ENCODE peak calls at places on chromosome 17, in nine cellular contexts. One of them, this sample, is unnamed.

GRCh38 chr17:81821603-81822311 is 11.3 kb downstream of the MCRIP1 start:
- ATAC-seq in RWPE2: peak; percentile 58
- ATAC-seq in T-cell: peak; percentile 18
- ATAC-seq in activated CD4-positive, CD25-positive, alpha-beta regulatory T cell treated with anti-CD3 and anti-CD28 coated beads, Interleukin-2, amount 50 U/mL, for 24 hours: peak; percentile 42
- ATAC-seq in T-helper 17 cell: peak; percentile 39
- ATAC-seq in natural killer cell: no peak
- ATAC-seq in central memory CD8-positive, alpha-beta T cell: no peak
- ATAC-seq in heart right ventricle: peak; percentile 91
- ATAC-seq in activated CD8-positive, alpha-beta T cell treated with anti-CD3 and anti-CD28 coated beads for 36 hours: peak; percentile 70
- ATAC-seq in this sample: peak; percentile 77

GRCh38 chr17:11736613-11737289 is 138.5 kb downstream of the DNAH9 start:
- ATAC-seq in RWPE2: no peak
- ATAC-seq in T-cell: no peak
- ATAC-seq in activated CD4-positive, CD25-positive, alpha-beta regulatory T cell treated with anti-CD3 and anti-CD28 coated beads, Interleukin-2, amount 50 U/mL, for 24 hours: no peak
- ATAC-seq in T-helper 17 cell: no peak
- ATAC-seq in natural killer cell: no peak
- ATAC-seq in central memory CD8-positive, alpha-beta T cell: no peak
- ATAC-seq in heart right ventricle: no peak
- ATAC-seq in activated CD8-positive, alpha-beta T cell treated with anti-CD3 and anti-CD28 coated beads for 36 hours: no peak
- ATAC-seq in this sample: no peak

GRCh38 chr17:47762733-47763132 is 29.7 kb downstream of the TBX21 start:
- ATAC-seq in RWPE2: no peak
- ATAC-seq in T-cell: peak; percentile 42
- ATAC-seq in activated CD4-positive, CD25-positive, alpha-beta regulatory T cell treated with anti-CD3 and anti-CD28 coated beads, Interleukin-2, amount 50 U/mL, for 24 hours: no peak
- ATAC-seq in T-helper 17 cell: no peak
- ATAC-seq in natural killer cell: peak; percentile 74
- ATAC-seq in central memory CD8-positive, alpha-beta T cell: peak; percentile 95
- ATAC-seq in heart right ventricle: no peak
- ATAC-seq in activated CD8-positive, alpha-beta T cell treated with anti-CD3 and anti-CD28 coated beads for 36 hours: no peak
- ATAC-seq in this sample: no peak

GRCh38 chr17:62673614-62674362 is 46.3 kb downstream of the MRC2 start:
- ATAC-seq in RWPE2: no peak
- ATAC-seq in T-cell: no peak
- ATAC-seq in activated CD4-positive, CD25-positive, alpha-beta regulatory T cell treated with anti-CD3 and anti-CD28 coated beads, Interleukin-2, amount 50 U/mL, for 24 hours: no peak
- ATAC-seq in T-helper 17 cell: no peak
- ATAC-seq in natural killer cell: no peak
- ATAC-seq in central memory CD8-positive, alpha-beta T cell: no peak
- ATAC-seq in heart right ventricle: no peak
- ATAC-seq in activated CD8-positive, alpha-beta T cell treated with anti-CD3 and anti-CD28 coated beads for 36 hours: no peak
- ATAC-seq in this sample: no peak

GRCh38 chr17:31416503-31416923 is 25.0 kb downstream of the RAB11FIP4 start:
- ATAC-seq in RWPE2: peak; percentile 35
- ATAC-seq in T-cell: no peak
- ATAC-seq in activated CD4-positive, CD25-positive, alpha-beta regulatory T cell treated with anti-CD3 and anti-CD28 coated beads, Interleukin-2, amount 50 U/mL, for 24 hours: no peak
- ATAC-seq in T-helper 17 cell: no peak
- ATAC-seq in natural killer cell: no peak
- ATAC-seq in central memory CD8-positive, alpha-beta T cell: no peak
- ATAC-seq in heart right ventricle: peak; percentile 47
- ATAC-seq in activated CD8-positive, alpha-beta T cell treated with anti-CD3 and anti-CD28 coated beads for 36 hours: no peak
- ATAC-seq in this sample: peak; percentile 31

GRCh38 chr17:69067274-69068047 is 6.7 kb upstream of the ABCA9 start:
- ATAC-seq in RWPE2: no peak
- ATAC-seq in T-cell: no peak
- ATAC-seq in activated CD4-positive, CD25-positive, alpha-beta regulatory T cell treated with anti-CD3 and anti-CD28 coated beads, Interleukin-2, amount 50 U/mL, for 24 hours: no peak
- ATAC-seq in T-helper 17 cell: no peak
- ATAC-seq in natural killer cell: no peak
- ATAC-seq in central memory CD8-positive, alpha-beta T cell: no peak
- ATAC-seq in heart right ventricle: no peak
- ATAC-seq in activated CD8-positive, alpha-beta T cell treated with anti-CD3 and anti-CD28 coated beads for 36 hours: no peak
- ATAC-seq in this sample: peak; percentile 75

GRCh38 chr17:82323514-82324234 is 6.3 kb upstream of the CD7 start:
- ATAC-seq in RWPE2: no peak
- ATAC-seq in T-cell: no peak
- ATAC-seq in activated CD4-positive, CD25-positive, alpha-beta regulatory T cell treated with anti-CD3 and anti-CD28 coated beads, Interleukin-2, amount 50 U/mL, for 24 hours: no peak
- ATAC-seq in T-helper 17 cell: no peak
- ATAC-seq in natural killer cell: no peak
- ATAC-seq in central memory CD8-positive, alpha-beta T cell: no peak
- ATAC-seq in heart right ventricle: no peak
- ATAC-seq in activated CD8-positive, alpha-beta T cell treated with anti-CD3 and anti-CD28 coated beads for 36 hours: no peak
- ATAC-seq in this sample: no peak

GRCh38 chr17:76847031-76847430 is 21.2 kb upstream of the MGAT5B start:
- ATAC-seq in RWPE2: no peak
- ATAC-seq in T-cell: no peak
- ATAC-seq in activated CD4-positive, CD25-positive, alpha-beta regulatory T cell treated with anti-CD3 and anti-CD28 coated beads, Interleukin-2, amount 50 U/mL, for 24 hours: no peak
- ATAC-seq in T-helper 17 cell: no peak
- ATAC-seq in natural killer cell: no peak
- ATAC-seq in central memory CD8-positive, alpha-beta T cell: no peak
- ATAC-seq in heart right ventricle: no peak
- ATAC-seq in activated CD8-positive, alpha-beta T cell treated with anti-CD3 and anti-CD28 coated beads for 36 hours: no peak
- ATAC-seq in this sample: no peak

GRCh38 chr17:44971776-44972483 is 3.8 kb upstream of the C1QL1 start:
- ATAC-seq in RWPE2: peak; percentile 68
- ATAC-seq in T-cell: peak; percentile 4
- ATAC-seq in activated CD4-positive, CD25-positive, alpha-beta regulatory T cell treated with anti-CD3 and anti-CD28 coated beads, Interleukin-2, amount 50 U/mL, for 24 hours: peak; percentile 84
- ATAC-seq in T-helper 17 cell: no peak
- ATAC-seq in natural killer cell: no peak
- ATAC-seq in central memory CD8-positive, alpha-beta T cell: peak; percentile 34
- ATAC-seq in heart right ventricle: no peak
- ATAC-seq in activated CD8-positive, alpha-beta T cell treated with anti-CD3 and anti-CD28 coated beads for 36 hours: peak; percentile 75
- ATAC-seq in this sample: no peak

GRCh38 chr17:45308016-45308365 is 8.8 kb downstream of the MAP3K14 start:
- ATAC-seq in RWPE2: no peak
- ATAC-seq in T-cell: no peak
- ATAC-seq in activated CD4-positive, CD25-positive, alpha-beta regulatory T cell treated with anti-CD3 and anti-CD28 coated beads, Interleukin-2, amount 50 U/mL, for 24 hours: no peak
- ATAC-seq in T-helper 17 cell: no peak
- ATAC-seq in natural killer cell: no peak
- ATAC-seq in central memory CD8-positive, alpha-beta T cell: no peak
- ATAC-seq in heart right ventricle: no peak
- ATAC-seq in activated CD8-positive, alpha-beta T cell treated with anti-CD3 and anti-CD28 coated beads for 36 hours: no peak
- ATAC-seq in this sample: no peak

GRCh38 chr17:65763786-65764185 is 202.3 kb upstream of the AXIN2 start:
- ATAC-seq in RWPE2: no peak
- ATAC-seq in T-cell: no peak
- ATAC-seq in activated CD4-positive, CD25-positive, alpha-beta regulatory T cell treated with anti-CD3 and anti-CD28 coated beads, Interleukin-2, amount 50 U/mL, for 24 hours: no peak
- ATAC-seq in T-helper 17 cell: no peak
- ATAC-seq in natural killer cell: no peak
- ATAC-seq in central memory CD8-positive, alpha-beta T cell: no peak
- ATAC-seq in heart right ventricle: no peak
- ATAC-seq in activated CD8-positive, alpha-beta T cell treated with anti-CD3 and anti-CD28 coated beads for 36 hours: no peak
- ATAC-seq in this sample: no peak

GRCh38 chr17:882827-883585 is 96.6 kb downstream of the NXN start:
- ATAC-seq in RWPE2: peak; percentile 63
- ATAC-seq in T-cell: no peak
- ATAC-seq in activated CD4-positive, CD25-positive, alpha-beta regulatory T cell treated with anti-CD3 and anti-CD28 coated beads, Interleukin-2, amount 50 U/mL, for 24 hours: no peak
- ATAC-seq in T-helper 17 cell: no peak
- ATAC-seq in natural killer cell: no peak
- ATAC-seq in central memory CD8-positive, alpha-beta T cell: no peak
- ATAC-seq in heart right ventricle: peak; percentile 69
- ATAC-seq in activated CD8-positive, alpha-beta T cell treated with anti-CD3 and anti-CD28 coated beads for 36 hours: no peak
- ATAC-seq in this sample: peak; percentile 63

GRCh38 chr17:6752068-6752909 is 3.6 kb upstream of the XAF1 start:
- ATAC-seq in RWPE2: peak; percentile 92
- ATAC-seq in T-cell: no peak
- ATAC-seq in activated CD4-positive, CD25-positive, alpha-beta regulatory T cell treated with anti-CD3 and anti-CD28 coated beads, Interleukin-2, amount 50 U/mL, for 24 hours: no peak
- ATAC-seq in T-helper 17 cell: no peak
- ATAC-seq in natural killer cell: no peak
- ATAC-seq in central memory CD8-positive, alpha-beta T cell: no peak
- ATAC-seq in heart right ventricle: peak; percentile 55
- ATAC-seq in activated CD8-positive, alpha-beta T cell treated with anti-CD3 and anti-CD28 coated beads for 36 hours: no peak
- ATAC-seq in this sample: peak; percentile 65

GRCh38 chr17:77738666-77739531 is 219.6 kb upstream of the TNRC6C start:
- ATAC-seq in RWPE2: no peak
- ATAC-seq in T-cell: no peak
- ATAC-seq in activated CD4-positive, CD25-positive, alpha-beta regulatory T cell treated with anti-CD3 and anti-CD28 coated beads, Interleukin-2, amount 50 U/mL, for 24 hours: no peak
- ATAC-seq in T-helper 17 cell: no peak
- ATAC-seq in natural killer cell: no peak
- ATAC-seq in central memory CD8-positive, alpha-beta T cell: no peak
- ATAC-seq in heart right ventricle: peak; percentile 68
- ATAC-seq in activated CD8-positive, alpha-beta T cell treated with anti-CD3 and anti-CD28 coated beads for 36 hours: no peak
- ATAC-seq in this sample: no peak

GRCh38 chr17:8222380-8222629 is 11.9 kb upstream of the AURKB start:
- ATAC-seq in RWPE2: no peak
- ATAC-seq in T-cell: peak; percentile 41
- ATAC-seq in activated CD4-positive, CD25-positive, alpha-beta regulatory T cell treated with anti-CD3 and anti-CD28 coated beads, Interleukin-2, amount 50 U/mL, for 24 hours: no peak
- ATAC-seq in T-helper 17 cell: peak; percentile 52
- ATAC-seq in natural killer cell: peak; percentile 57
- ATAC-seq in central memory CD8-positive, alpha-beta T cell: peak; percentile 31
- ATAC-seq in heart right ventricle: no peak
- ATAC-seq in activated CD8-positive, alpha-beta T cell treated with anti-CD3 and anti-CD28 coated beads for 36 hours: peak; percentile 26
- ATAC-seq in this sample: no peak

GRCh38 chr17:1779571-1780074 is 17.8 kb downstream of the SERPINF1 start:
- ATAC-seq in RWPE2: peak; percentile 95
- ATAC-seq in T-cell: no peak
- ATAC-seq in activated CD4-positive, CD25-positive, alpha-beta regulatory T cell treated with anti-CD3 and anti-CD28 coated beads, Interleukin-2, amount 50 U/mL, for 24 hours: no peak
- ATAC-seq in T-helper 17 cell: no peak
- ATAC-seq in natural killer cell: no peak
- ATAC-seq in central memory CD8-positive, alpha-beta T cell: no peak
- ATAC-seq in heart right ventricle: peak; percentile 47
- ATAC-seq in activated CD8-positive, alpha-beta T cell treated with anti-CD3 and anti-CD28 coated beads for 36 hours: no peak
- ATAC-seq in this sample: peak; percentile 90

GRCh38 chr17:61574542-61575351 is 16.3 kb downstream of the NACA2 start:
- ATAC-seq in RWPE2: peak; percentile 96
- ATAC-seq in T-cell: no peak
- ATAC-seq in activated CD4-positive, CD25-positive, alpha-beta regulatory T cell treated with anti-CD3 and anti-CD28 coated beads, Interleukin-2, amount 50 U/mL, for 24 hours: no peak
- ATAC-seq in T-helper 17 cell: no peak
- ATAC-seq in natural killer cell: no peak
- ATAC-seq in central memory CD8-positive, alpha-beta T cell: no peak
- ATAC-seq in heart right ventricle: no peak
- ATAC-seq in activated CD8-positive, alpha-beta T cell treated with anti-CD3 and anti-CD28 coated beads for 36 hours: no peak
- ATAC-seq in this sample: peak; percentile 100

GRCh38 chr17:69425978-69426377 is 11.5 kb downstream of the MAP2K6 start:
- ATAC-seq in RWPE2: no peak
- ATAC-seq in T-cell: no peak
- ATAC-seq in activated CD4-positive, CD25-positive, alpha-beta regulatory T cell treated with anti-CD3 and anti-CD28 coated beads, Interleukin-2, amount 50 U/mL, for 24 hours: no peak
- ATAC-seq in T-helper 17 cell: no peak
- ATAC-seq in natural killer cell: no peak
- ATAC-seq in central memory CD8-positive, alpha-beta T cell: no peak
- ATAC-seq in heart right ventricle: no peak
- ATAC-seq in activated CD8-positive, alpha-beta T cell treated with anti-CD3 and anti-CD28 coated beads for 36 hours: no peak
- ATAC-seq in this sample: no peak

GRCh38 chr17:63378411-63379076 is 67.6 kb downstream of the CYB561 start:
- ATAC-seq in RWPE2: no peak
- ATAC-seq in T-cell: no peak
- ATAC-seq in activated CD4-positive, CD25-positive, alpha-beta regulatory T cell treated with anti-CD3 and anti-CD28 coated beads, Interleukin-2, amount 50 U/mL, for 24 hours: no peak
- ATAC-seq in T-helper 17 cell: no peak
- ATAC-seq in natural killer cell: no peak
- ATAC-seq in central memory CD8-positive, alpha-beta T cell: no peak
- ATAC-seq in heart right ventricle: no peak
- ATAC-seq in activated CD8-positive, alpha-beta T cell treated with anti-CD3 and anti-CD28 coated beads for 36 hours: no peak
- ATAC-seq in this sample: peak; percentile 50

GRCh38 chr17:71974051-71974450 is 146.8 kb upstream of the SOX9 start:
- ATAC-seq in RWPE2: no peak
- ATAC-seq in T-cell: no peak
- ATAC-seq in activated CD4-positive, CD25-positive, alpha-beta regulatory T cell treated with anti-CD3 and anti-CD28 coated beads, Interleukin-2, amount 50 U/mL, for 24 hours: no peak
- ATAC-seq in T-helper 17 cell: no peak
- ATAC-seq in natural killer cell: no peak
- ATAC-seq in central memory CD8-positive, alpha-beta T cell: no peak
- ATAC-seq in heart right ventricle: no peak
- ATAC-seq in activated CD8-positive, alpha-beta T cell treated with anti-CD3 and anti-CD28 coated beads for 36 hours: no peak
- ATAC-seq in this sample: no peak

GRCh38 chr17:28488154-28488883 is 14.9 kb downstream of the SLC13A2 start:
- ATAC-seq in RWPE2: no peak
- ATAC-seq in T-cell: no peak
- ATAC-seq in activated CD4-positive, CD25-positive, alpha-beta regulatory T cell treated with anti-CD3 and anti-CD28 coated beads, Interleukin-2, amount 50 U/mL, for 24 hours: no peak
- ATAC-seq in T-helper 17 cell: no peak
- ATAC-seq in natural killer cell: no peak
- ATAC-seq in central memory CD8-positive, alpha-beta T cell: no peak
- ATAC-seq in heart right ventricle: no peak
- ATAC-seq in activated CD8-positive, alpha-beta T cell treated with anti-CD3 and anti-CD28 coated beads for 36 hours: no peak
- ATAC-seq in this sample: no peak

GRCh38 chr17:28711723-28712036 is at the start of gene PROCA1:
- ATAC-seq in RWPE2: no peak
- ATAC-seq in T-cell: peak; percentile 53
- ATAC-seq in activated CD4-positive, CD25-positive, alpha-beta regulatory T cell treated with anti-CD3 and anti-CD28 coated beads, Interleukin-2, amount 50 U/mL, for 24 hours: peak; percentile 32
- ATAC-seq in T-helper 17 cell: peak; percentile 49
- ATAC-seq in natural killer cell: peak; percentile 57
- ATAC-seq in central memory CD8-positive, alpha-beta T cell: peak; percentile 61
- ATAC-seq in heart right ventricle: peak; percentile 36
- ATAC-seq in activated CD8-positive, alpha-beta T cell treated with anti-CD3 and anti-CD28 coated beads for 36 hours: peak; percentile 37
- ATAC-seq in this sample: no peak

GRCh38 chr17:4314179-4314578 is 50.4 kb upstream of the ANKFY1 start:
- ATAC-seq in RWPE2: no peak
- ATAC-seq in T-cell: no peak
- ATAC-seq in activated CD4-positive, CD25-positive, alpha-beta regulatory T cell treated with anti-CD3 and anti-CD28 coated beads, Interleukin-2, amount 50 U/mL, for 24 hours: no peak
- ATAC-seq in T-helper 17 cell: no peak
- ATAC-seq in natural killer cell: no peak
- ATAC-seq in central memory CD8-positive, alpha-beta T cell: no peak
- ATAC-seq in heart right ventricle: no peak
- ATAC-seq in activated CD8-positive, alpha-beta T cell treated with anti-CD3 and anti-CD28 coated beads for 36 hours: no peak
- ATAC-seq in this sample: no peak